ENCODE peak calls at places on chromosomes 3 and 15, in six cellular contexts. B is fibroblast of lung, O is HCT116, K is adrenal gland, E is upper lobe of left lung, J is nephron progenitor cell. H is an unnamed sample.

GRCh38 chr3:147843331-147843730 is 434.2 kb downstream of the ZIC1 start:
- DNase-seq in B (no peak), O (no peak), K (no peak), E (no peak), J (no peak), H (no peak)

GRCh38 chr3:37243811-37244748 is 69.7 kb upstream of the LRRFIP2 start:
- DNase-seq in B (peak; percentile 69), O (peak; percentile 44), K (peak; percentile 94), E (peak; percentile 96), J (peak; percentile 69), H (peak; percentile 27)

GRCh38 chr15:55914446-55914845 is 79.0 kb downstream of the NEDD4 start:
- DNase-seq in B (peak; percentile 52), O (no peak), K (no peak), E (no peak), J (no peak), H (no peak)

GRCh38 chr3:14520967-14521366 is 19.2 kb downstream of the GRIP2 start:
- DNase-seq in B (no peak), O (no peak), K (no peak), E (no peak), J (no peak), H (no peak)

GRCh38 chr15:86336051-86336788 is 256.5 kb downstream of the AGBL1 start:
- DNase-seq in B (no peak), O (no peak), K (no peak), E (no peak), J (no peak), H (no peak)

GRCh38 chr3:11910971-11911531 is 64.4 kb upstream of the TAMM41 start:
- DNase-seq in B (peak; percentile 8), O (no peak), K (no peak), E (peak; percentile 54), J (no peak), H (no peak)

GRCh38 chr3:147406255-147407023 is at the start of gene ZIC4:
- DNase-seq in B (no peak), O (no peak), K (no peak), E (no peak), J (no peak), H (no peak)

GRCh38 chr3:46918202-46918601 is 40.7 kb downstream of the PTH1R start:
- DNase-seq in B (no peak), O (no peak), K (no peak), E (no peak), J (no peak), H (no peak)

GRCh38 chr3:18111702-18112311 is 313.3 kb downstream of the SATB1 start:
- DNase-seq in B (peak; percentile 58), O (peak; percentile 34), K (no peak), E (no peak), J (peak; percentile 43), H (no peak)

GRCh38 chr3:51977449-51978142 is 2.7 kb downstream of the ABHD14A start:
- DNase-seq in B (no peak), O (no peak), K (no peak), E (no peak), J (no peak), H (no peak)

GRCh38 chr3:100412897-100413590 is 11.7 kb downstream of the LNP1 start:
- DNase-seq in B (no peak), O (no peak), K (no peak), E (no peak), J (no peak), H (no peak)

GRCh38 chr15:63221346-63221745 is 31.9 kb downstream of the RAB8B start:
- DNase-seq in B (peak; percentile 65), O (no peak), K (peak; percentile 48), E (no peak), J (no peak), H (no peak)

GRCh38 chr15:49037546-49037940 is 8.7 kb downstream of the SECISBP2L start:
- DNase-seq in B (no peak), O (no peak), K (no peak), E (no peak), J (no peak), H (no peak)

GRCh38 chr3:176347424-176348146 is 849.7 kb downstream of the TBL1XR1 start:
- DNase-seq in B (no peak), O (no peak), K (no peak), E (no peak), J (no peak), H (no peak)

GRCh38 chr3:97259263-97259662 is 444.9 kb downstream of the EPHA6 start:
- DNase-seq in B (no peak), O (no peak), K (no peak), E (no peak), J (no peak), H (no peak)
- TF ChIP-seq CTCF in B (no peak), O (no peak), K (no peak), E (no peak), J (no peak), H (no peak)

DNA sequence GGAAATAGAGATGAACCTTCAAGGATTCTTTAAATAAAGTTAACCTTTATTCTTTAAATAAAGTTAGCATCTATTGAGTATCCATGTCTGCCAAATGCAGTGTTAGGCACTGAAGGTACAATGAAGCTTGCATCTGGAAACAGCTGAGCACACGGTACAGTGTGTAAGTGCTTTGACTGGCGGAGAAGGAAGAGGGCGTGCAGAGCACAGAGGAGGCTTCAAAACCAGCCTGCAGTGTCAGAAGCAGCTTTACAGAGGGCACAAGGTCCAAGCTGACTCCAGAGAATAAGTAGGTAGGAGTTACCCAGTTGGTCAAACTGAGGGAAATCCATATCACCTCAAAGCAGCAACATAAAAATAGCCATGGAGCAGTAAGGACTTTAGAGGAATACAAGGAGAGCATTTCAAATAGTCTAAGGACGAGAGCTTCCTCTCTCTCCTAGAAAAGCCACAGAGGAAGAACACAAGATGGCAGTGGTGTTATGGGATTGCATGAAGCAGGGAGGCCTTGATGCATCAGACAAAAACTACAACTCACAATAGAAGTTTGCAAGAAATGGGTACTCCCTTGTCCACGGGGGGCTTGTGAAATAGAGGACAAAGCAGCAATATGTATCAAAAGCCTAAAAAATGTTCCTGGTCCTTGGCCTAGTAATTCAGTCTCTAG is 60.3 kb upstream of the PPP2R3A start:
- DNase-seq in B (peak; percentile 40), O (no peak), K (no peak), E (no peak), J (no peak), H (no peak)
- TF ChIP-seq CTCF in B (peak; percentile 27), O (no peak), K (no peak), E (no peak), J (no peak), H (no peak)

DNA sequence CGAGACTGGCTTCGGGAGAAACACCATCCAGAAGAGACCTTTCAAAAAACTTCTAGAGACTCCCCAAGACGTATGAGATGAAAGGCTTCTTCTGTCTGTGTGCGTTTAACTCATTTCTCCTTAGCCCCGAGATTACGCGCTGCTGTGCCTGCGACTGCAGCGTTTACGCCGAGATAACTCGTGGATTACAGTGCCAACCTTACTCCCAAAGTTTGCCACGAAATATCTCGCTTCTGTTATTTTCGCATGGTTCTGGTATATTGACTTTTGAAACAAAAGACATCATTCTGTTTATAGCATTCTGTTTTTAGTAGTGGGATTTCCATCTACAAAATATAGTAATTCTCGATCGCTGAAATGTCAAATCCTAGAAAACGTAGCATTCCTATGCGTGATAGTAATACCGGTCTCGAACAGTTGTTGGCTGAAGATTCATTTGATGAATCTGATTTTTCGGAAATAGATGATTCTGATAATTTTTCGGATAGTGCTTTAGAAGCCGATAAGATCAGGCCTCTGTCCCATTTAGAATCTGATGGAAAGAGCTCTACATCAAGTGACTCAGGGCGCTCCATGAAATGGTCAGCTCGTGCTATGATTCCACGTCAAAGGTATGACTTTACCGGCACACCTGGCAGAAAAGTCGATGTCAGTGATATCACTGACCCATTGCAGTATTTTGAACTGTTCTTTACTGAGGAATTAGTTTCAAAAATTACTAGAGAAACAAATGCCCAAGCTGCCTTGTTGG is 467 bp downstream of the PGBD4 start:
- DNase-seq in B (no peak), O (no peak), K (no peak), E (no peak), J (no peak), H (no peak)
- TF ChIP-seq CTCF in B (no peak), O (no peak), K (no peak), E (no peak), J (no peak), H (no peak)

DNA sequence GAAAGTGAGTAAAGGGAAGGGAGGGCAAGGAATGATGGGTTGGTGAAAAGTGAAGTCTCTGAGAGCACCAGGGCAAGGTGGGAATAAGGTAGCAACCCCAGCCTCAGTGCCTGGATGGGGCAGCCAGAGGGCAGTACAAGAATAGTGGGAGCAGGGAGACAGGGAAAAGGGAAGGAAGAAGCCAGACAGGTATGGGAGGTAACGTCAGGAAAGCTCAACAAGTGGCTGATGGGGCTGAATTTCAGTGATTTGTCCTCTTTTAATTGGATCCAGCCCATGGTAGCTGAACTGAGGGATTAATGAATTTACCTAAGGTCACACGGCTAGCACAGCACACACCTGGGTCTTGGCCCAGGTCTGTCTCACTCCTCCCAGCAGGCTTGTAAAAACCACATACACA is 12.6 kb downstream of the RORA start:
- DNase-seq in B (no peak), O (no peak), K (no peak), E (no peak), J (no peak), H (no peak)
- TF ChIP-seq CTCF in B (no peak), O (no peak), K (no peak), E (no peak), J (no peak), H (no peak)